ENCODE peak calls at places on chromosomes 12 and 14, in nine cellular contexts. H, W, O, L, P, J, N, U and S are unnamed samples.

GRCh38 chr12:94429633-94430032 is 30.0 kb downstream of the CEP83 start:
- DNase-seq in H (no peak), W (peak), O (no peak), L (no peak), P (no peak), J (no peak), N (no peak), U (no peak), S (peak)

GRCh38 chr12:132190012-132190755 is 45.9 kb downstream of the NOC4L start:
- DNase-seq in H (no peak), W (no peak), O (no peak), L (no peak), P (no peak), J (peak), N (no peak), U (no peak), S (peak)

GRCh38 chr12:75602111-75602510 is 90.7 kb upstream of the KRR1 start:
- DNase-seq in H (no peak), W (no peak), O (no peak), L (no peak), P (no peak), J (no peak), N (no peak), U (no peak), S (no peak)

GRCh38 chr12:117334098-117334497 is 27.3 kb downstream of the NOS1 start:
- DNase-seq in H (no peak), W (no peak), O (no peak), L (no peak), P (no peak), J (no peak), N (no peak), U (no peak), S (no peak)

GRCh38 chr12:71029302-71029701 is 108.8 kb upstream of the PTPRR start:
- DNase-seq in H (no peak), W (no peak), O (no peak), L (no peak), P (no peak), J (no peak), N (no peak), U (no peak), S (no peak)

GRCh38 chr14:23351681-23352505 is 794 bp downstream of the SLC22A17 start:
- DNase-seq in H (no peak), W (no peak), O (peak), L (no peak), P (no peak), J (no peak), N (no peak), U (no peak), S (no peak)

GRCh38 chr12:87127272-87127671 is 871.1 kb upstream of the MGAT4C start:
- DNase-seq in H (no peak), W (no peak), O (no peak), L (no peak), P (no peak), J (no peak), N (no peak), U (no peak), S (no peak)

GRCh38 chr14:31229638-31230229 is 22.1 kb upstream of the HECTD1 start:
- DNase-seq in H (no peak), W (peak), O (peak), L (peak), P (peak), J (peak), N (no peak), U (peak), S (peak)

GRCh38 chr12:115451785-115452736 is 768.1 kb upstream of the TBX3 start:
- DNase-seq in H (no peak), W (peak), O (no peak), L (peak), P (no peak), J (no peak), N (no peak), U (no peak), S (no peak)

GRCh38 chr12:26286186-26286585 is 90.8 kb downstream of the SSPN start:
- DNase-seq in H (no peak), W (no peak), O (no peak), L (no peak), P (no peak), J (no peak), N (no peak), U (peak), S (no peak)

GRCh38 chr14:76918176-76918750 is 92.1 kb downstream of the LRRC74A start:
- DNase-seq in H (no peak), W (no peak), O (peak), L (peak), P (no peak), J (no peak), N (peak), U (peak), S (no peak)

GRCh38 chr14:54398028-54398368 is 1.2 kb downstream of the CDKN3 start:
- DNase-seq in H (no peak), W (no peak), O (no peak), L (no peak), P (no peak), J (no peak), N (no peak), U (no peak), S (peak)

GRCh38 chr14:54396183-54396492 is 669 bp upstream of the CDKN3 start:
- DNase-seq in H (no peak), W (no peak), O (no peak), L (no peak), P (no peak), J (no peak), N (no peak), U (no peak), S (no peak)

GRCh38 chr14:54395284-54395683 is 1.5 kb upstream of the CDKN3 start:
- DNase-seq in H (no peak), W (no peak), O (no peak), L (no peak), P (no peak), J (no peak), N (no peak), U (no peak), S (no peak)

GRCh38 chr14:54395716-54396115 is 1.1 kb upstream of the CDKN3 start:
- DNase-seq in H (no peak), W (no peak), O (no peak), L (no peak), P (no peak), J (no peak), N (no peak), U (no peak), S (no peak)

GRCh38 chr14:54396493-54397335 is at the start of gene CDKN3:
- DNase-seq in H (peak), W (peak), O (peak), L (peak), P (peak), J (peak), N (peak), U (peak), S (peak)
- TF ChIP-seq POLR2A in H (peak), W (peak), O (no peak), L (peak), P (peak), J (peak), N (peak), U (peak), S (peak)

GRCh38 chr12:130878193-130879185 is 6.6 kb downstream of the RAN start:
- DNase-seq in H (no peak), W (no peak), O (no peak), L (no peak), P (no peak), J (no peak), N (no peak), U (no peak), S (peak)
- TF ChIP-seq POLR2A in H (no peak), W (peak), O (no peak), L (no peak), P (no peak), J (no peak), N (peak), U (no peak), S (no peak)

GRCh38 chr14:61281186-61281676 is at the start of gene TMEM30B:
- DNase-seq in H (peak), W (no peak), O (peak), L (peak), P (no peak), J (no peak), N (no peak), U (no peak), S (no peak)
- TF ChIP-seq POLR2A in H (peak), W (no peak), O (no peak), L (peak), P (no peak), J (no peak), N (no peak), U (peak), S (no peak)

GRCh38 chr14:88753873-88754272 is 38.9 kb downstream of the EML5 start:
- DNase-seq in H (no peak), W (no peak), O (no peak), L (no peak), P (no peak), J (no peak), N (no peak), U (no peak), S (no peak)
- TF ChIP-seq POLR2A in H (no peak), W (no peak), O (no peak), L (no peak), P (no peak), J (no peak), N (no peak), U (no peak), S (no peak)

GRCh38 chr12:49568442-49568776 is 467 bp upstream of the MCRS1 start:
- DNase-seq in H (no peak), W (no peak), O (no peak), L (no peak), P (no peak), J (no peak), N (no peak), U (no peak), S (peak)

GRCh38 chr12:49567302-49567610 is 686 bp downstream of the MCRS1 start:
- DNase-seq in H (no peak), W (no peak), O (no peak), L (no peak), P (no peak), J (no peak), N (no peak), U (no peak), S (no peak)

GRCh38 chr12:49566361-49566760 is 1.6 kb downstream of the MCRS1 start:
- DNase-seq in H (no peak), W (no peak), O (no peak), L (no peak), P (no peak), J (no peak), N (no peak), U (no peak), S (no peak)

GRCh38 chr12:49565956-49566265 is 2.0 kb downstream of the MCRS1 start:
- DNase-seq in H (no peak), W (no peak), O (no peak), L (no peak), P (no peak), J (no peak), N (no peak), U (no peak), S (no peak)

DNA sequence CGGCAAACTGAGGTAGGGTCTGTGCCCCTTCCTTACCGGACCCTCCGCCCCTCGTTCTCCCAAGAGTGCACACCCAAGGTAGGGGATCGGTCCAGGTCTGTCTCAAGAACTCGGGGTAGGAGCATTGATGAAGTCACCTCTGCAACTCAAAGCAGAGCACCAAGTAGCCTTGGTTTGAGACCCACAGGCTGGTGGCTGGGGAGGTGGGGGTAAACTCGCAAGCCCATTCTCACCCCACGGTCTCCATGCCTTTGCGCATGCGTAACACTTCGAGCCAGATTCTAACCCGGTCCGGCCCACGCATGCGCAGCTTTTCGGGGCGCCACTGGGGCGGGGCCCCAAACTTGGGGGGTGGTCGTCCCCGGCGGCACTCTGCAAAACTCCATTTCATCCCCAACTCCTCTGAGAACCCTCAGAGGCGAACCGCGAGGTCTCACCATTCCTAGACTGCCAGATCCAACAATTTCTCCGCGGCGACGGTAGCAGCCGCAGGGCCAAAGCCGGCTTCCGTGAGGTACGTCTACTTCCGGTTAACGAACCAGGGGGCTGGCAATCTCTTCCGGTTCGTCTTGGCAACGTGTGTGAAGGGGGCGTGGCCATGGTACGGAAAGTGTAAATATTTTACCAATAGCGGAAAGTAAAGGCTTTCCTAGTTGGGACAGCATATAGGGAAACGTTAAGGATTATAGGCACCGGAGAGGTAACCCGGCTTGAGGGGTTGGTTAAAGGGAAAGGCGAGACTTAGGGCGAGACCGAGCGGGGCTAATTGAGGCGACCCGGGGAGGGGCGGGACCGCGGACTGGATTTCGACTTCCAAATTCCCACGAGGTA is at the start of gene MCRS1:
- DNase-seq in H (peak), W (peak), O (peak), L (peak), P (peak), J (peak), N (peak), U (peak), S (peak)
- TF ChIP-seq POLR2A in H (peak), W (peak), O (no peak), L (peak), P (no peak), J (peak), N (peak), U (peak), S (peak)

GRCh38 chr12:112808176-112808575 is 16.6 kb downstream of the RPH3A start:
- DNase-seq in H (no peak), W (no peak), O (no peak), L (no peak), P (no peak), J (no peak), N (no peak), U (no peak), S (no peak)

GRCh38 chr12:112806721-112807120 is 15.2 kb downstream of the RPH3A start:
- DNase-seq in H (no peak), W (no peak), O (no peak), L (no peak), P (no peak), J (no peak), N (no peak), U (no peak), S (no peak)

GRCh38 chr12:112810235-112810917 is 18.8 kb downstream of the RPH3A start:
- DNase-seq in H (no peak), W (no peak), O (no peak), L (no peak), P (no peak), J (no peak), N (no peak), U (no peak), S (no peak)

GRCh38 chr12:112807452-112807851 is 15.9 kb downstream of the RPH3A start:
- DNase-seq in H (no peak), W (no peak), O (no peak), L (no peak), P (no peak), J (peak), N (no peak), U (no peak), S (no peak)

DNA sequence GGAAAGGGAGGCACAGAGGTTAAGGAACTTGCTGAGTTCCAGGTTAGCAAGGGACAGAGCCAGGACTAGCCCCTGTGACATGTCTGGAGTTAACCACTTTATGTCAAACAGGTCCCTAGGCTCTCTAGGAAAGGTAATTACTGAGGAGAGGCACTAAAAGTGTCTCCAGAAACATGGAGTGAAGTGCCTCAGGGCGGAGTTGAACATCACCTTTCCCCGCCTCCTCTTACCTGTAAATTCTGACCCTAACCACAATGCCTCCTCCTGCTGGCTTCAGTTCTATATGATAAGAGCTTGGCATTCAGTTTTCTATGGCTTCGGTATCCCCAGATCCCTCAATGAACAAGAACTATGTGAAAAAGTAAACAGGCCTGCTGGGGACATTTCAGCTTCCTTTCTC is 18.1 kb downstream of the RPH3A start:
- DNase-seq in H (no peak), W (no peak), O (no peak), L (no peak), P (no peak), J (no peak), N (no peak), U (no peak), S (no peak)
- TF ChIP-seq POLR2A in H (no peak), W (no peak), O (no peak), L (no peak), P (no peak), J (no peak), N (no peak), U (no peak), S (no peak)